ENCODE peak calls at places on chromosomes 7 and 10, in four cellular contexts. P is GM23248; J is activated effector memory CD4-positive, alpha-beta T cell treated with Interleukin-2 at 50 U/mL for 16 hours; F is kidney. K is an unnamed sample.
A peak's percentile ranks its signal among the peaks of the same experiment; 100 is the strongest.

GRCh38 chr10:79166312-79166721 is 97.6 kb downstream of the ZMIZ1 start:
- DNase-seq in F (no peak), J (no peak), P (no peak), K (no peak)

GRCh38 chr10:97894092-97894491 is 44.4 kb downstream of the GOLGA7B start:
- DNase-seq in J (no peak), P (no peak), F (no peak), K (no peak)

GRCh38 chr7:132709971-132710567 is 133.8 kb upstream of the PLXNA4 start:
- DNase-seq in F (no peak), P (peak; percentile 68), J (no peak), K (peak; percentile 4)

GRCh38 chr7:4739528-4739992 is 35.9 kb upstream of the AP5Z1 start:
- DNase-seq in P (no peak), J (peak; percentile 15), F (peak; percentile 77), K (no peak)

GRCh38 chr10:89337493-89337892 is 9.7 kb downstream of the IFIT3 start:
- DNase-seq in P (peak; percentile 64), F (no peak), J (peak; percentile 22), K (no peak)

GRCh38 chr10:43395571-43396060 is 13.4 kb downstream of the HNRNPF start:
- DNase-seq in F (no peak), J (no peak), P (peak; percentile 44), K (peak; percentile 81)

GRCh38 chr7:2843191-2843685 is 870 bp downstream of the GNA12 start:
- DNase-seq in J (no peak), F (no peak), P (peak; percentile 33), K (no peak)

GRCh38 chr10:84039957-84040356 is 99.4 kb upstream of the GHITM start:
- DNase-seq in J (no peak), F (no peak), P (no peak), K (no peak)

GRCh38 chr10:121514141-121514865 is 83.9 kb downstream of the FGFR2 start:
- DNase-seq in P (no peak), J (no peak), F (no peak), K (no peak)

GRCh38 chr7:151080091-151080521 is 503 bp downstream of the FASTK start:
- DNase-seq in J (no peak), P (peak; percentile 79), F (no peak), K (peak; percentile 35)

GRCh38 chr7:142438235-142438922 is 180.5 kb upstream of the PRSS58 start:
- DNase-seq in J (no peak), F (no peak), P (peak; percentile 70), K (peak; percentile 39)

GRCh38 chr10:30438016-30438850 is 4.2 kb downstream of the MAP3K8 start:
- DNase-seq in J (no peak), P (peak; percentile 85), F (no peak), K (no peak)

GRCh38 chr10:129541208-129541607 is 74.2 kb downstream of the MGMT start:
- DNase-seq in F (no peak), J (no peak), P (no peak), K (no peak)

GRCh38 chr7:68841004-68841403 is 757.3 kb upstream of the AUTS2 start:
- DNase-seq in F (no peak), P (peak; percentile 2), J (no peak), K (no peak)

GRCh38 chr10:130078120-130078519 is 32.5 kb downstream of the C10orf143 start:
- DNase-seq in F (no peak), J (no peak), P (no peak), K (no peak)

GRCh38 chr10:132308588-132309451 is 1.1 kb upstream of the STK32C start:
- DNase-seq in F (peak; percentile 84), J (no peak), P (peak; percentile 31), K (no peak)

GRCh38 chr10:25725917-25726716 is 207.9 kb upstream of the MYO3A start:
- DNase-seq in F (no peak), P (peak; percentile 69), J (no peak), K (peak; percentile 67)

GRCh38 chr10:112389147-112389822 is 15.4 kb downstream of the ACSL5 start:
- DNase-seq in J (no peak), P (peak; percentile 84), F (no peak), K (no peak)

GRCh38 chr10:116545756-116546155 is at the start of gene PNLIP:
- DNase-seq in F (no peak), P (no peak), J (no peak), K (no peak)

GRCh38 chr10:133002685-133003084 is 60.3 kb upstream of the CFAP46 start:
- DNase-seq in F (no peak), P (no peak), J (no peak), K (no peak)

GRCh38 chr7:48875300-48875916 is 48.9 kb upstream of the CDC14C start:
- DNase-seq in J (no peak), P (peak; percentile 43), F (peak; percentile 70), K (peak; percentile 24)

GRCh38 chr7:115889669-115889984 is 140.9 kb downstream of the TFEC start:
- DNase-seq in P (no peak), J (no peak), F (no peak), K (no peak)

GRCh38 chr7:130909881-130910672 is 176.1 kb upstream of the KLF14 start:
- DNase-seq in J (no peak), F (no peak), P (peak; percentile 79), K (no peak)

GRCh38 chr7:98133621-98134266 is 27.1 kb downstream of the LMTK2 start:
- DNase-seq in F (no peak), P (peak; percentile 49), J (no peak), K (no peak)

GRCh38 chr7:132029369-132030160 is 473.1 kb upstream of the PODXL start:
- DNase-seq in J (no peak), P (no peak), F (no peak), K (no peak)

GRCh38 chr10:15043674-15044073 is at the start of gene OLAH:
- DNase-seq in J (no peak), P (peak; percentile 12), F (no peak), K (peak; percentile 20)

GRCh38 chr10:130427216-130427722 is 291.1 kb downstream of the GLRX3 start:
- DNase-seq in F (no peak), J (no peak), P (no peak), K (no peak)

GRCh38 chr10:35635576-35635975 is 6.5 kb downstream of the FZD8 start:
- DNase-seq in J (no peak), P (peak; percentile 72), F (no peak), K (peak; percentile 80)

GRCh38 chr10:113893570-113893969 is 39.1 kb downstream of the NHLRC2 start:
- DNase-seq in J (no peak), P (no peak), F (no peak), K (no peak)

K was measured in OCI-M1.